ENCODE peak calls at places on chromosomes 1 and 21, in four cellular contexts. G is WTC11, O is GM12878, I is SK-N-SH. T is an unnamed sample.

GRCh38 chr1:92820024-92820423 is 11.8 kb upstream of the RPL5 start:
- DNase-seq in G (no peak), O (no peak), I (no peak), T (no peak)

GRCh38 chr1:41795205-41795762 is 123.4 kb downstream of the HIVEP3 start:
- DNase-seq in G (no peak), O (no peak), I (no peak), T (no peak)

GRCh38 chr1:18901952-18902522 is 318 bp downstream of the ALDH4A1 start:
- DNase-seq in G (no peak), O (no peak), I (no peak), T (no peak)

GRCh38 chr1:8598783-8599182 is 218.7 kb downstream of the RERE start:
- DNase-seq in G (no peak), O (no peak), I (peak; percentile 21), T (no peak)

GRCh38 chr1:72282271-72282656 is at the start of gene NEGR1:
- DNase-seq in G (peak; percentile 59), O (no peak), I (peak; percentile 71), T (no peak)

GRCh38 chr1:8844421-8845063 is 27.1 kb upstream of the RERE start:
- DNase-seq in G (no peak), O (no peak), I (peak; percentile 80), T (peak; percentile 65)

GRCh38 chr1:218348628-218349185 is 3.6 kb downstream of the TGFB2 start:
- DNase-seq in G (no peak), O (no peak), I (no peak), T (no peak)

GRCh38 chr1:102434421-102434820 is 437.7 kb upstream of the OLFM3 start:
- DNase-seq in G (peak; percentile 46), O (no peak), I (peak; percentile 28), T (no peak)

GRCh38 chr1:202084791-202085681 is 37.7 kb upstream of the GPR37L1 start:
- DNase-seq in G (no peak), O (no peak), I (no peak), T (peak; percentile 13)

GRCh38 chr1:150877220-150877516 is 769 bp upstream of the ARNT start:
- DNase-seq in G (no peak), O (no peak), I (no peak), T (no peak)

GRCh38 chr1:37793773-37794371 is at the start of gene MANEAL:
- DNase-seq in G (peak; percentile 47), O (no peak), I (peak; percentile 91), T (peak; percentile 73)

GRCh38 chr1:167698313-167698712 is 23.5 kb upstream of the MPZL1 start:
- DNase-seq in G (no peak), O (no peak), I (no peak), T (no peak)

GRCh38 chr1:165949335-165950130 is 122.1 kb downstream of the UCK2 start:
- DNase-seq in G (peak; percentile 71), O (no peak), I (no peak), T (peak; percentile 32)

GRCh38 chr1:205597691-205598314 is 34.0 kb downstream of the ELK4 start:
- DNase-seq in G (no peak), O (no peak), I (no peak), T (no peak)

GRCh38 chr1:905071-905749 is 18.5 kb upstream of the SAMD11 start:
- DNase-seq in G (peak; percentile 59), O (no peak), I (peak; percentile 78), T (peak; percentile 18)

GRCh38 chr21:21029159-21029558 is 30.9 kb downstream of the NCAM2 start:
- DNase-seq in G (no peak), O (no peak), I (no peak), T (no peak)

GRCh38 chr1:36739703-36740289 is 257.1 kb upstream of the CSF3R start:
- DNase-seq in G (no peak), O (no peak), I (no peak), T (no peak)

GRCh38 chr1:201495447-201496295 is 11.3 kb downstream of the CSRP1 start:
- DNase-seq in G (no peak), O (no peak), I (peak; percentile 42), T (no peak)

GRCh38 chr1:67612690-67613322 is 72.2 kb upstream of the GADD45A start:
- DNase-seq in G (no peak), O (no peak), I (no peak), T (no peak)
- TF ChIP-seq USF1 in G (no peak), O (no peak), I (no peak), T (no peak)

DNA sequence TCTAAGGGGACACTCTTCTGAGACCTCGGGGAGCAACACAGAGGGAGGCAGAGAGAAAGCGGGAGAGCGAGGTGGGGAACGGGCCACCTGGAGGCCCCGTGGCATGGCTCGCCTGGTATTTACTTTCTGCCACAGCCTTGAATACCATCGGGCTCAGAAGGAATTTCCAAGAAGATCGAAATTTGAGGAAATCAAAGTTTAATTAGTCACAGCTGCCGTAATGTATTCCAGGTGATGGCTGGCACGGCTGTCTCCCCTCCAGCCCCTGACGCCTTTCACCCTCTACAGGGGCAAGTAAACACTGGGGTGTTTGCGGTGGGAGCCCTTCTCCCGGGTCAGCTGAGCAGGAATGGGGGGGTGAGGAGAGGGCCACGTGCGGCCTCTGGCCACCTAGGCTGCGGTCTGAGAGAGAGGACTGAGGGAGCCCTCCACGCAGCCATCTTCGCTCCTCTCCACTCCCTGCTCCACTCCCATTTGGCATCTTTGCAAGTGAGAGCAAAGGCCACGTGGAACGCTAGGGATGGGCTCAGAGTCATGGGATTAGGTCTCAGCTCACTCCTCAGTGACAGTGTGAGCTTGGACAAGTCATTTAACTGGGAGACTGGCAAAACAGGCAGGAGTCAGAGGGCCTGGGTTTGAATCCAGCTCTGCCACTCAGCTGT is 125.2 kb downstream of the SYF2 start:
- DNase-seq in G (no peak), O (no peak), I (no peak), T (no peak)
- TF ChIP-seq USF1 in G (no peak), O (no peak), I (no peak), T (no peak)

GRCh38 chr1:43271186-43272118 is 1.7 kb downstream of the TMEM125 start:
- DNase-seq in G (no peak), O (no peak), I (peak; percentile 8), T (no peak)

GRCh38 chr1:43272576-43273571 is 3.1 kb downstream of the TMEM125 start:
- DNase-seq in G (no peak), O (no peak), I (no peak), T (no peak)

GRCh38 chr1:43273708-43274107 is 3.9 kb downstream of the TMEM125 start:
- DNase-seq in G (no peak), O (no peak), I (no peak), T (no peak)

GRCh38 chr1:43270421-43271095 is 775 bp downstream of the TMEM125 start:
- DNase-seq in G (peak; percentile 93), O (no peak), I (peak; percentile 17), T (peak; percentile 85)

GRCh38 chr1:43272161-43272560 is 2.4 kb downstream of the TMEM125 start:
- DNase-seq in G (no peak), O (no peak), I (no peak), T (no peak)
- TF ChIP-seq USF1 in G (no peak), O (no peak), I (no peak), T (no peak)

GRCh38 chr1:46003315-46003714 is 129.1 kb downstream of the PIK3R3 start:
- DNase-seq in G (no peak), O (no peak), I (no peak), T (no peak)

GRCh38 chr1:46001087-46001785 is 131.2 kb downstream of the PIK3R3 start:
- DNase-seq in G (no peak), O (no peak), I (no peak), T (no peak)

GRCh38 chr1:46002751-46003150 is 129.7 kb downstream of the PIK3R3 start:
- DNase-seq in G (no peak), O (no peak), I (no peak), T (no peak)

GRCh38 chr1:45998218-45998617 is 134.2 kb downstream of the PIK3R3 start:
- DNase-seq in G (no peak), O (no peak), I (no peak), T (no peak)

DNA sequence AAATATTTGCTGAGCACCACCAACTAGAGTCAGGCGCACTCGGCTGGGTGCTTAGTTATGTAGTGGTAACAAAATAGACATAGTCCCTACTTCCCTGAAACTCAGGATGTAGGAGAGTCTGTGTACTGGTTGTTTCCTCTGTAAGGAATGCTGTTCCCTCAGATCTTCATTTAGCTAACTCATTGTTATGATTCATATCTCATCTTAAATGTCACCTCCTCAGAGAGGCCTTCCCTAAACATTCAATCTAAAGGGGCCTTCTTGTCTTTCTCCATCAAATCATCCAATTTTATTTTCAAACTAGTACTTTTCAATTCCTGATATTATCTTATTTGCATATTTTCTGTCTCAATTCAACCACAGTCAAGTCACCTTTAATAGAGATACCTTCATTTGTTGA is 132.9 kb downstream of the PIK3R3 start:
- DNase-seq in G (no peak), O (no peak), I (no peak), T (no peak)
- TF ChIP-seq USF1 in G (no peak), O (no peak), I (no peak), T (no peak)

GRCh38 chr21:42845296-42845965 is 33.9 kb downstream of the WDR4 start:
- DNase-seq in G (peak; percentile 6), O (no peak), I (peak; percentile 5), T (no peak)
- TF ChIP-seq USF1 in G (no peak), O (no peak), I (no peak), T (no peak)

DNA sequence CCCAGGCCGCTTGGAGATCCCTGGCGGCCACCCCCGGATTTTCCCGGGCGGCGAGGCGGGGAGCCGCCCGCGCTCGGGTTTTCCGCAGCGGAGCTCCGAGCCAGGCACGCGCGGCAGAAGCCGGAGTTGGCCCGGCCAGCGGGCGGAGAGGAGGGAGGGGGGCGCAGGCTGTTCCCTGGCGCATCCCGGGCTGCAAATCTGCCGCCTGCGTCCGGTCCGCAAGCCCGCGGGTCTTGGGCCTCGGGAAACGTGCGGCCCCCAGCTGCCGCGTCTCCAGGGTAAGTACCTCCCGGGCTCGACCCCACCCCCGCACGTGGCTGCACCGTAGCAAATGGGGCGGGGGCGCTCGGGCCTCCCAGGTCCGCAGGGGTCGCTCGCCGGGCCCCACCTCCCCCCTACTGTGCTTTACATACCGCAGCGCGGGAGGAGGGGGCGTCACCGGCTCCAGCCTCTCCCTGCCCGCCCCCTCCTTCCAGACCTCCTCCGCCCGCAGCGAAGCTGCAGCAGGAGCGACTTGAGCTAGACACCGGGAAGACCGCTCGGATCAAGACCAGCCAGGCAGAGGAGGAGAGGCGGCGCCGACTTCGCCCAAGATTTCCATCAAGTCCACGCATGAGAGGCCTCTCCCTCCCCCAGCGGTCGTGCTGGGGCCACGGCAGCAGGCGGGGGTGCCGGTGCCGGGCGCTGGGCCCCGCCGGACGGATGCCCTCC is 1.6 kb downstream of the TMEM200B start:
- DNase-seq in G (peak; percentile 73), O (no peak), I (peak; percentile 79), T (no peak)
- TF ChIP-seq USF1 in G (peak; percentile 84), O (no peak), I (no peak), T (no peak)

GRCh38 chr1:95686217-95686616 is 452.2 kb downstream of the RWDD3 start:
- DNase-seq in G (no peak), O (no peak), I (no peak), T (no peak)
- TF ChIP-seq USF1 in G (no peak), O (no peak), I (no peak), T (no peak)

GRCh38 chr1:31707711-31708110 is 3.9 kb upstream of the COL16A1 start:
- DNase-seq in G (no peak), O (peak; percentile 43), I (no peak), T (no peak)
- TF ChIP-seq USF1 in G (no peak), O (no peak), I (no peak), T (no peak)

T was measured in K562.